ENCODE peak calls at places on chromosomes 2 and 18, in nine cellular contexts. C, U, H, F, M, X, Z, G and P are unnamed samples. For H3K4me1, the result is how much of the 10 kb centered on the place peaks cover.

GRCh38 chr2:177165103-177165583 is 47.5 kb upstream of the HNRNPA3 start:
- DNase-seq in C (peak), U (no peak), H (no peak), F (no peak), M (peak), X (no peak), Z (peak), G (no peak), P (peak)

GRCh38 chr18:48806551-48807261 is 144.1 kb downstream of the SMAD7 start:
- DNase-seq in C (no peak), U (peak), H (peak), F (peak), M (no peak), X (peak), Z (peak), G (peak), P (peak)

GRCh38 chr2:110114801-110115200 is 821 bp downstream of the MALL start:
- DNase-seq in C (no peak), U (no peak), H (no peak), F (no peak), M (peak), X (no peak), Z (no peak), G (peak), P (no peak)

GRCh38 chr2:99775585-99775984 is 285.8 kb upstream of the REV1 start:
- DNase-seq in C (no peak), U (no peak), H (no peak), F (no peak), M (no peak), X (no peak), Z (no peak), G (no peak), P (no peak)

GRCh38 chr2:165796129-165796528 is 2.1 kb upstream of the GALNT3 start:
- DNase-seq in C (no peak), U (no peak), H (no peak), F (no peak), M (no peak), X (no peak), Z (no peak), G (no peak), P (no peak)

GRCh38 chr2:85945576-85945975 is 56.8 kb upstream of the ST3GAL5 start:
- DNase-seq in C (no peak), U (no peak), H (no peak), F (no peak), M (no peak), X (no peak), Z (no peak), G (no peak), P (no peak)

GRCh38 chr2:99088017-99088416 is 53.5 kb upstream of the C2orf15 start:
- DNase-seq in C (no peak), U (no peak), H (no peak), F (no peak), M (no peak), X (no peak), Z (no peak), G (no peak), P (no peak)

GRCh38 chr2:156190532-156190931 is 142.0 kb downstream of the NR4A2 start:
- DNase-seq in C (no peak), U (no peak), H (no peak), F (no peak), M (no peak), X (no peak), Z (no peak), G (no peak), P (no peak)

GRCh38 chr18:51330148-51330547 is 132.7 kb upstream of the MEX3C start:
- DNase-seq in C (no peak), U (no peak), H (no peak), F (no peak), M (no peak), X (no peak), Z (no peak), G (no peak), P (no peak)

GRCh38 chr18:50665519-50665918 is 105.6 kb downstream of the MAPK4 start:
- DNase-seq in C (no peak), U (peak), H (no peak), F (no peak), M (no peak), X (no peak), Z (no peak), G (no peak), P (no peak)

GRCh38 chr18:75544496-75544895 is 117.0 kb upstream of the SMIM21 start:
- DNase-seq in C (no peak), U (no peak), H (no peak), F (no peak), M (no peak), X (no peak), Z (no peak), G (no peak), P (no peak)

GRCh38 chr2:102063948-102064678 is 72.4 kb downstream of the IL1R2 start:
- DNase-seq in C (no peak), U (peak), H (peak), F (no peak), M (peak), X (peak), Z (peak), G (peak), P (peak)

GRCh38 chr2:102061286-102061699 is 69.5 kb downstream of the IL1R2 start:
- DNase-seq in C (no peak), U (no peak), H (no peak), F (no peak), M (no peak), X (no peak), Z (no peak), G (no peak), P (no peak)

GRCh38 chr2:102063360-102063947 is 71.7 kb downstream of the IL1R2 start:
- DNase-seq in C (no peak), U (peak), H (peak), F (no peak), M (no peak), X (no peak), Z (peak), G (peak), P (no peak)

GRCh38 chr2:102061962-102062795 is 70.4 kb downstream of the IL1R2 start:
- DNase-seq in C (no peak), U (peak), H (no peak), F (no peak), M (no peak), X (no peak), Z (no peak), G (no peak), P (no peak)

DNA sequence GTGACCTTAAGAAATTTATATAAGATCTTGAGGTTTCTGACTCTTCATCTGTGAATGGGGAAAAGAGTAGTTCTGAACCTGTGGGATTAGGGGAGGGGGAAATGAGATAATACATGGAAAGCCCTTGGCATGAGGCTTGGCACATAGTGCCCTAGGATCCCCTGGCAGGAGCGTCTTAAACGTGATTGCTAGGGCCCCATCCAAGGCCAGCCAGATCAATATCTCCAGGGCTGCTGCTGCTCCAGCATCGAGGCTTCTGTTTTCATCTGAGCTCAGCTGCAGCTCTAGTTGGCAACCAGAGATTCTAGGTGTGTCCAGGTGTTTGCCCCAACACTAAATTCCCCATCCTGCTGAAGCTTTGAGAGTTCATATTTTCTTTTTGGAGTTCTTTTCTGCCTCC is 71.0 kb downstream of the IL1R2 start:
- DNase-seq in C (no peak), U (no peak), H (no peak), F (no peak), M (no peak), X (no peak), Z (no peak), G (no peak), P (no peak)
- H3K4me1 ChIP-seq in C (under half), U (under half), H (under half), F (under half), M (half or more), X (under half), Z (half or more), G (under half), P (under half)

GRCh38 chr18:9730786-9731185 is 22.7 kb downstream of the RAB31 start:
- DNase-seq in C (no peak), U (no peak), H (peak), F (no peak), M (no peak), X (no peak), Z (no peak), G (no peak), P (no peak)
- TF ChIP-seq POLR2A in C (no peak), U (no peak), H (no peak), F (no peak), M (no peak), X (no peak), Z (no peak), G (no peak), P (no peak)

GRCh38 chr2:39732492-39732891 is 46.6 kb downstream of the THUMPD2 start:
- DNase-seq in C (no peak), U (peak), H (no peak), F (no peak), M (no peak), X (no peak), Z (no peak), G (no peak), P (no peak)
- H3K4me1 ChIP-seq in C (under half), U (under half), H (under half), F (under half), M (under half), X (under half), Z (under half), G (under half), P (under half)

DNA sequence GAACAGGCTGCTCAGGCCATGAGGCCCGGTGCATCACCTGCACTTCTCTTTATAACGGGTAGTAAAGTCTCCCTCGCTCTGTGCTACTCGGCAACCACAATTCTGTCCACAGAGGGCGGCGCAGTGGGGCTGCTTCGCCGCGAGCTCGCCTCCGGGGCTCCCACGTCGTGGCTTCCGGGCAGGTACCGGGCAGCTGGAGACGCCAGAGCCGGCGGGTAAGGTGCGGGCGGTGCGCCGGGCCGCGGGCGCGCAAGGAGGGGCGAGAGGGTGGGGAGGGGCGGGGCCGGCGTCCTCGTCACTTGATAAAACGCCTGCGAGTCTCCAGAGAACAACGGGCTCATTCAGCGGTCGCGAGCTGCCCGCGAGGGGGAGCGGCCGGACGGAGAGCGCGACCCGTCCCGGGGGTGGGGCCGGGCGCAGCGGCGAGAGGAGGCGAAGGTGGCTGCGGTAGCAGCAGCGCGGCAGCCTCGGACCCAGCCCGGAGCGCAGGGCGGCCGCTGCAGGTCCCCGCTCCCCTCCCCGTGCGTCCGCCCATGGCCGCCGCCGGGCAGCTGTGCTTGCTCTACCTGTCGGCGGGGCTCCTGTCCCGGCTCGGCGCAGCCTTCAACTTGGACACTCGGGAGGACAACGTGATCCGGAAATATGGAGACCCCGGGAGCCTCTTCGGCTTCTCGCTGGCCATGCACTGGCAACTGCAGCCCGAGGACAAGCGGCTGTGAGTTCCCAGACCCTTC is at the start of gene ITGA6:
- DNase-seq in C (no peak), U (peak), H (peak), F (peak), M (peak), X (peak), Z (no peak), G (peak), P (peak)
- TF ChIP-seq POLR2A in C (no peak), U (peak), H (peak), F (peak), M (peak), X (no peak), Z (peak), G (peak), P (peak)

DNA sequence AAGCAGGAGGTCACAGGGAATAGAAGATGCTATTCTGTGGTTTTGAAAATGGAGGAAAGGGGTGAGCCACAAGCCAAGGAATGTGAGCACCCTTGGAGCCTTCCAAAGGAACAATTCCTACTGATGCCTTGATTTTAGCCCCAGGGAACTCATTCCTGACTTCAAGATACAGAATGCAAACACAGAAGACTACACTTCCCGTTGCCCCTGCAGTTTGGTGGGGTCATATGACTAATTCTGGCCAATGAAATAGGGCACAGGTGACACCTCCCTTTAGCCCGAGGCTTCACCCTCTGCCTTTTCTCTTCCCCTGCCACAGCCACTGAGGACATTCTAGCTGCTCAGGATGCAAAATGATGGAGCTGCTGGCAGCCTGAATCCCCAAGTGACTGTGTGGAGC is 126.1 kb downstream of the INHBB start:
- DNase-seq in C (no peak), U (no peak), H (no peak), F (no peak), M (no peak), X (no peak), Z (no peak), G (no peak), P (no peak)
- H3K4me1 ChIP-seq in C (under half), U (under half), H (under half), F (under half), M (under half), X (under half), Z (under half), G (under half), P (under half)